ENCODE peak calls at places on chromosomes 4 and X, in eight cellular contexts. A is NCI-H1694 treated with DMSO at 0.1 percent for 48 hours; W is activated T-helper 9 cell treated with anti-CD3 and anti-CD28 coated beads, Interleukin-2, amount 50 U/mL, for 16 hours; G is GDM1; J is NCI-H1105 treated with DMSO at 0.1 percent for 48 hours; S is uterus; R is nucleus accumbens; D is NK-92 treated with Interleukin-12 subunit alpha and Interleukin-12 subunit beta, amount 100 ng/mL, for 24 hours. Y is an unnamed sample.

GRCh38 chrX:150366951-150367545 is 3.9 kb downstream of the MAMLD1 start:
- DNase-seq in A (no peak), W (no peak), G (no peak), J (no peak), S (no peak), R (no peak), D (no peak), Y (peak; percentile 10)

GRCh38 chr4:119542575-119542974 is 86.0 kb downstream of the PDE5A start:
- DNase-seq in A (no peak), W (no peak), G (no peak), J (no peak), S (no peak), R (no peak), D (no peak), Y (no peak)

GRCh38 chrX:10243056-10243455 is 86.3 kb downstream of the CLCN4 start:
- DNase-seq in A (no peak), W (no peak), G (no peak), J (peak; percentile 69), S (no peak), R (no peak), D (no peak), Y (no peak)

GRCh38 chrX:79413009-79413408 is 45.9 kb upstream of the ITM2A start:
- DNase-seq in A (no peak), W (no peak), G (peak; percentile 15), J (peak; percentile 15), S (no peak), R (no peak), D (no peak), Y (no peak)

GRCh38 chr4:68724426-68724825 is 54.0 kb upstream of the UGT2B15 start:
- DNase-seq in A (no peak), W (no peak), G (no peak), J (no peak), S (no peak), R (no peak), D (no peak), Y (no peak)

GRCh38 chr4:9953089-9953488 is 68.2 kb downstream of the SLC2A9 start:
- DNase-seq in A (no peak), W (no peak), G (no peak), J (no peak), S (no peak), R (no peak), D (no peak), Y (no peak)

GRCh38 chrX:42577936-42578335 is 200.0 kb downstream of the PPP1R2C start:
- DNase-seq in A (no peak), W (no peak), G (no peak), J (no peak), S (no peak), R (no peak), D (no peak), Y (no peak)

GRCh38 chr4:70203601-70204000 is 8.1 kb downstream of the ODAM start:
- DNase-seq in A (no peak), W (no peak), G (no peak), J (no peak), S (no peak), R (no peak), D (no peak), Y (no peak)

GRCh38 chr4:152072001-152072485 is 311.2 kb upstream of the GATB start:
- DNase-seq in A (no peak), W (no peak), G (no peak), J (no peak), S (no peak), R (no peak), D (no peak), Y (no peak)

GRCh38 chr4:14871676-14872430 is 130.4 kb upstream of the CPEB2 start:
- DNase-seq in A (no peak), W (no peak), G (peak; percentile 29), J (no peak), S (no peak), R (no peak), D (no peak), Y (peak; percentile 65)

GRCh38 chrX:68895339-68896250 is 66.8 kb downstream of the EFNB1 start:
- DNase-seq in A (no peak), W (no peak), G (peak; percentile 59), J (peak; percentile 53), S (peak; percentile 70), R (peak; percentile 46), D (no peak), Y (no peak)

GRCh38 chrX:77785400-77785745 is 643 bp downstream of the ATRX start:
- DNase-seq in A (no peak), W (no peak), G (no peak), J (no peak), S (peak; percentile 22), R (no peak), D (peak; percentile 0), Y (peak; percentile 32)

GRCh38 chr4:151753056-151753455 is 7.8 kb downstream of the GATB start:
- DNase-seq in A (no peak), W (no peak), G (no peak), J (no peak), S (no peak), R (no peak), D (peak; percentile 8), Y (no peak)

GRCh38 chr4:133148690-133149363 is at the start of gene PCDH10:
- DNase-seq in A (peak; percentile 23), W (no peak), G (no peak), J (peak; percentile 37), S (peak; percentile 87), R (peak; percentile 90), D (no peak), Y (peak; percentile 97)

GRCh38 chrX:17500145-17500579 is 125.2 kb downstream of the NHS start:
- DNase-seq in A (no peak), W (no peak), G (no peak), J (no peak), S (no peak), R (no peak), D (no peak), Y (no peak)

GRCh38 chrX:47179221-47179927 is 14.3 kb upstream of the UBA1 start:
- DNase-seq in A (no peak), W (no peak), G (no peak), J (no peak), S (no peak), R (no peak), D (no peak), Y (no peak)

GRCh38 chrX:119147486-119147885 is 19.9 kb upstream of the KIAA1210 start:
- DNase-seq in A (no peak), W (no peak), G (no peak), J (no peak), S (no peak), R (no peak), D (no peak), Y (no peak)

GRCh38 chr4:7210818-7211217 is 18.5 kb downstream of the SORCS2 start:
- DNase-seq in A (no peak), W (no peak), G (no peak), J (no peak), S (no peak), R (no peak), D (no peak), Y (no peak)

GRCh38 chrX:72126539-72127140 is 5.1 kb downstream of the RTL5 start:
- DNase-seq in A (peak; percentile 83), W (peak; percentile 71), G (peak; percentile 76), J (peak; percentile 62), S (peak; percentile 90), R (peak; percentile 24), D (peak; percentile 53), Y (peak; percentile 83)

GRCh38 chr4:122099896-122100295 is 52.2 kb upstream of the BLTP1 start:
- DNase-seq in A (no peak), W (no peak), G (no peak), J (no peak), S (no peak), R (no peak), D (no peak), Y (no peak)

GRCh38 chr4:121574618-121575017 is 122.2 kb downstream of the ANXA5 start:
- DNase-seq in A (no peak), W (no peak), G (no peak), J (no peak), S (no peak), R (no peak), D (no peak), Y (no peak)

GRCh38 chr4:41257257-41257900 is 651 bp downstream of the UCHL1 start:
- DNase-seq in A (peak; percentile 17), W (no peak), G (no peak), J (peak; percentile 75), S (no peak), R (no peak), D (no peak), Y (peak; percentile 61)

GRCh38 chr4:8594097-8595038 is 1.8 kb downstream of the CPZ start:
- DNase-seq in A (peak; percentile 24), W (no peak), G (no peak), J (peak; percentile 16), S (peak; percentile 75), R (no peak), D (no peak), Y (peak; percentile 74)

GRCh38 chr4:124409044-124409443 is 303.5 kb downstream of the ANKRD50 start:
- DNase-seq in A (no peak), W (no peak), G (no peak), J (no peak), S (no peak), R (no peak), D (no peak), Y (no peak)

GRCh38 chrX:134101636-134102035 is 116.2 kb upstream of the GPC3 start:
- DNase-seq in A (no peak), W (no peak), G (no peak), J (no peak), S (no peak), R (no peak), D (no peak), Y (no peak)

GRCh38 chrX:154426916-154427792 is 1.3 kb upstream of the ATP6AP1 start:
- DNase-seq in A (no peak), W (no peak), G (no peak), J (no peak), S (no peak), R (no peak), D (no peak), Y (no peak)

GRCh38 chrX:48761674-48762471 is at the start of gene GLOD5:
- DNase-seq in A (no peak), W (no peak), G (no peak), J (peak; percentile 17), S (no peak), R (no peak), D (no peak), Y (peak; percentile 85)

GRCh38 chr4:1207157-1207470 is 34.7 kb upstream of the SPON2 start:
- DNase-seq in A (no peak), W (no peak), G (no peak), J (no peak), S (no peak), R (no peak), D (no peak), Y (no peak)

GRCh38 chrX:50684871-50685270 is 129.1 kb downstream of the SHROOM4 start:
- DNase-seq in A (no peak), W (no peak), G (no peak), J (no peak), S (no peak), R (no peak), D (no peak), Y (no peak)

Y was measured in H9.